ENCODE peak calls at places on chromosome 7, in seven cellular contexts. T is MM.1S, I is NCI-H2081, G is fibroblast of pulmonary artery, B is T1000, H is retina, A is prostate gland. O is an unnamed sample.
A peak's percentile ranks its signal among the peaks of the same experiment; 100 is the strongest.

GRCh38 chr7:47568569-47568968 is 13.3 kb downstream of the TNS3 start:
- DNase-seq in T (no peak), I (no peak), G (no peak), B (no peak), H (no peak), A (no peak), O (no peak)

GRCh38 chr7:22589641-22590141 is 89.7 kb upstream of the STEAP1B start:
- DNase-seq in T (no peak), I (no peak), G (peak; percentile 97), B (no peak), H (no peak), A (no peak), O (no peak)

GRCh38 chr7:1873857-1874521 is 203.9 kb downstream of the ELFN1 start:
- DNase-seq in T (no peak), I (no peak), G (no peak), B (no peak), H (peak; percentile 67), A (no peak), O (no peak)

GRCh38 chr7:30697716-30698460 is 15.6 kb upstream of the CRHR2 start:
- DNase-seq in T (no peak), I (no peak), G (no peak), B (no peak), H (no peak), A (no peak), O (no peak)

GRCh38 chr7:78734626-78735025 is 718.8 kb downstream of the MAGI2 start:
- DNase-seq in T (no peak), I (no peak), G (no peak), B (no peak), H (peak; percentile 7), A (no peak), O (no peak)

GRCh38 chr7:154684651-154685563 is 318.0 kb downstream of the PAXIP1 start:
- DNase-seq in T (no peak), I (peak; percentile 64), G (no peak), B (no peak), H (no peak), A (no peak), O (peak; percentile 18)

GRCh38 chr7:29988391-29989256 is 977 bp downstream of the SCRN1 start:
- DNase-seq in T (peak; percentile 29), I (peak; percentile 79), G (peak; percentile 79), B (no peak), H (peak; percentile 88), A (no peak), O (no peak)

GRCh38 chr7:365593-365992 is 75.6 kb downstream of the FOXL3 start:
- DNase-seq in T (no peak), I (no peak), G (no peak), B (no peak), H (no peak), A (no peak), O (no peak)

GRCh38 chr7:151990567-151990966 is 34.3 kb downstream of the GALNTL5 start:
- DNase-seq in T (no peak), I (no peak), G (peak; percentile 6), B (no peak), H (no peak), A (no peak), O (no peak)

GRCh38 chr7:5422324-5423271 is 1.0 kb downstream of the TNRC18 start:
- DNase-seq in T (no peak), I (no peak), G (no peak), B (no peak), H (peak; percentile 72), A (peak; percentile 19), O (no peak)

GRCh38 chr7:91347288-91347687 is 83.1 kb downstream of the FZD1 start:
- DNase-seq in T (no peak), I (no peak), G (peak; percentile 63), B (no peak), H (no peak), A (peak; percentile 24), O (peak; percentile 46)

GRCh38 chr7:761631-762030 is 34.5 kb upstream of the PRKAR1B start:
- DNase-seq in T (no peak), I (no peak), G (no peak), B (no peak), H (no peak), A (no peak), O (no peak)

GRCh38 chr7:139842414-139843210 is 13.5 kb downstream of the TBXAS1 start:
- DNase-seq in T (no peak), I (no peak), G (peak; percentile 48), B (no peak), H (no peak), A (no peak), O (no peak)

GRCh38 chr7:101172005-101172853 is 6.9 kb upstream of the VGF start:
- DNase-seq in T (peak; percentile 41), I (peak; percentile 79), G (no peak), B (no peak), H (peak; percentile 59), A (no peak), O (no peak)

GRCh38 chr7:37916017-37916672 is 472 bp downstream of the SFRP4 start:
- DNase-seq in T (no peak), I (peak; percentile 61), G (no peak), B (no peak), H (peak; percentile 82), A (no peak), O (no peak)

GRCh38 chr7:82359426-82359825 is 84.2 kb downstream of the CACNA2D1 start:
- DNase-seq in T (no peak), I (peak; percentile 40), G (no peak), B (no peak), H (no peak), A (no peak), O (no peak)

GRCh38 chr7:82105463-82105862 is 335.6 kb upstream of the HGF start:
- DNase-seq in T (no peak), I (no peak), G (peak; percentile 79), B (no peak), H (no peak), A (no peak), O (no peak)

GRCh38 chr7:100515072-100515532 is 23.9 kb upstream of the AGFG2 start:
- DNase-seq in T (no peak), I (no peak), G (peak; percentile 83), B (peak; percentile 15), H (no peak), A (no peak), O (no peak)

GRCh38 chr7:94449151-94449725 is 54.5 kb downstream of the COL1A2 start:
- DNase-seq in T (peak; percentile 68), I (peak; percentile 83), G (peak; percentile 75), B (no peak), H (no peak), A (no peak), O (peak; percentile 23)

GRCh38 chr7:25860206-25860881 is 291.7 kb upstream of the NFE2L3 start:
- DNase-seq in T (no peak), I (peak; percentile 26), G (no peak), B (no peak), H (peak; percentile 79), A (no peak), O (no peak)

GRCh38 chr7:28524978-28525377 is 112.7 kb downstream of the CREB5 start:
- DNase-seq in T (no peak), I (no peak), G (no peak), B (no peak), H (no peak), A (no peak), O (no peak)

GRCh38 chr7:142089035-142089434 is 22.5 kb upstream of the MGAM2 start:
- DNase-seq in T (no peak), I (no peak), G (no peak), B (no peak), H (no peak), A (no peak), O (no peak)

GRCh38 chr7:18521945-18522566 is 26.5 kb downstream of the HDAC9 start:
- DNase-seq in T (no peak), I (peak; percentile 18), G (no peak), B (no peak), H (no peak), A (no peak), O (no peak)

GRCh38 chr7:106779877-106780276 is 85.2 kb upstream of the PIK3CG start:
- DNase-seq in T (peak; percentile 29), I (no peak), G (no peak), B (no peak), H (no peak), A (no peak), O (no peak)

O was measured in LNCaP clone FGC.